ENCODE peak calls at places on chromosomes 3 and 15, in seven cellular contexts. E, R, S, Z, Q, F and C are unnamed samples.

GRCh38 chr3:13009132-13009945 is 63.9 kb downstream of the IQSEC1 start:
- DNase-seq in E (no peak), R (no peak), S (no peak), Z (no peak), Q (no peak), F (no peak), C (no peak)

GRCh38 chr3:143979813-143980212 is 8.2 kb downstream of the DIPK2A start:
- DNase-seq in E (peak; percentile 18), R (no peak), S (no peak), Z (no peak), Q (no peak), F (no peak), C (peak; percentile 57)

GRCh38 chr15:29452881-29453731 is 183.5 kb upstream of the NSMCE3 start:
- DNase-seq in E (no peak), R (no peak), S (peak; percentile 2), Z (no peak), Q (no peak), F (no peak), C (no peak)

GRCh38 chr3:37287776-37288175 is 113.4 kb upstream of the LRRFIP2 start:
- DNase-seq in E (peak; percentile 68), R (no peak), S (peak; percentile 19), Z (peak; percentile 33), Q (no peak), F (no peak), C (no peak)

GRCh38 chr3:143526016-143526540 is 322.2 kb downstream of the SLC9A9 start:
- DNase-seq in E (no peak), R (peak; percentile 81), S (peak; percentile 43), Z (peak; percentile 22), Q (no peak), F (no peak), C (peak; percentile 39)

GRCh38 chr3:11136871-11137626 is 17.2 kb upstream of the HRH1 start:
- DNase-seq in E (peak; percentile 100), R (peak; percentile 99), S (peak; percentile 99), Z (peak; percentile 100), Q (peak; percentile 100), F (no peak), C (peak; percentile 100)

GRCh38 chr3:42090973-42091731 is at the start of gene TRAK1:
- DNase-seq in E (peak; percentile 81), R (no peak), S (peak; percentile 80), Z (peak; percentile 98), Q (no peak), F (no peak), C (peak; percentile 91)

GRCh38 chr3:4358273-4358672 is 55.1 kb downstream of the SETMAR start:
- DNase-seq in E (no peak), R (no peak), S (no peak), Z (no peak), Q (no peak), F (no peak), C (no peak)

GRCh38 chr15:88976656-88977055 is 63.5 kb upstream of the MFGE8 start:
- DNase-seq in E (no peak), R (no peak), S (no peak), Z (no peak), Q (no peak), F (no peak), C (no peak)

GRCh38 chr15:60760646-60761504 is 281.9 kb upstream of the ICE2 start:
- DNase-seq in E (peak; percentile 65), R (peak; percentile 35), S (no peak), Z (peak; percentile 70), Q (no peak), F (no peak), C (peak; percentile 19)

GRCh38 chr3:112090899-112091586 is 4.9 kb downstream of the C3orf52 start:
- DNase-seq in E (no peak), R (no peak), S (no peak), Z (no peak), Q (no peak), F (no peak), C (no peak)

GRCh38 chr3:189710620-189711388 is 79.6 kb downstream of the TP63 start:
- DNase-seq in E (peak; percentile 98), R (peak; percentile 96), S (peak; percentile 96), Z (peak; percentile 98), Q (peak; percentile 97), F (no peak), C (peak; percentile 98)

GRCh38 chr3:53166781-53167291 is 5.8 kb downstream of the PRKCD start:
- DNase-seq in E (peak; percentile 46), R (peak; percentile 67), S (peak; percentile 81), Z (no peak), Q (no peak), F (no peak), C (peak; percentile 65)

GRCh38 chr3:136752046-136752326 is 192 bp downstream of the STAG1 start:
- DNase-seq in E (no peak), R (peak; percentile 29), S (no peak), Z (peak; percentile 65), Q (no peak), F (no peak), C (no peak)

GRCh38 chr15:68333775-68334470 is 56.4 kb downstream of the FEM1B start:
- DNase-seq in E (peak; percentile 46), R (no peak), S (peak; percentile 69), Z (peak; percentile 22), Q (no peak), F (no peak), C (peak; percentile 42)
- H3K4me3 ChIP-seq in E (no peak overlapping the region), R (no peak overlapping the region), S (no peak overlapping the region), Z (no peak overlapping the region), Q (no peak overlapping the region), F (no peak overlapping the region), C (no peak overlapping the region)

DNA sequence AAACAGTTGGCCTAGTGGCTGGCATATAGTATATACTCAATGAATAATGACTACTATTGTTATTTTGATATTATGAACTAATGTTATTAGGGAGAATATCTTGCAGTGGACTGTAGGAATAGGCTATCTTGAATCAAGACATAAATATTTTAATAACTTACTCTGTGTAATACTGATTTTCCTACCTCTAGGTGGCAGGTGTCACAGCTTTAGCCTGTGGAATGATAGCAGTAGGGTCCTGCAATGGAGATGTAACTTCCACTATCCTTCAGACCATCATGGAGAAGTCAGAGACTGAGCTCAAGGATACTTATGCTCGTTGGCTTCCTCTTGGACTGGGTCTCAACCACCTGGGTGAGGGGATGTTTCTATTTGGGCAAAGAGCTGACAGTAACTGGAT is 6.5 kb downstream of the PSMD2 start:
- DNase-seq in E (peak; percentile 27), R (no peak), S (peak; percentile 42), Z (peak; percentile 29), Q (no peak), F (no peak), C (peak; percentile 24)
- TF ChIP-seq CTCF in E (peak; percentile 43), R (peak; percentile 25), S (peak; percentile 34), Z (peak; percentile 54), Q (peak; percentile 41), F (no peak), C (peak; percentile 40)

DNA sequence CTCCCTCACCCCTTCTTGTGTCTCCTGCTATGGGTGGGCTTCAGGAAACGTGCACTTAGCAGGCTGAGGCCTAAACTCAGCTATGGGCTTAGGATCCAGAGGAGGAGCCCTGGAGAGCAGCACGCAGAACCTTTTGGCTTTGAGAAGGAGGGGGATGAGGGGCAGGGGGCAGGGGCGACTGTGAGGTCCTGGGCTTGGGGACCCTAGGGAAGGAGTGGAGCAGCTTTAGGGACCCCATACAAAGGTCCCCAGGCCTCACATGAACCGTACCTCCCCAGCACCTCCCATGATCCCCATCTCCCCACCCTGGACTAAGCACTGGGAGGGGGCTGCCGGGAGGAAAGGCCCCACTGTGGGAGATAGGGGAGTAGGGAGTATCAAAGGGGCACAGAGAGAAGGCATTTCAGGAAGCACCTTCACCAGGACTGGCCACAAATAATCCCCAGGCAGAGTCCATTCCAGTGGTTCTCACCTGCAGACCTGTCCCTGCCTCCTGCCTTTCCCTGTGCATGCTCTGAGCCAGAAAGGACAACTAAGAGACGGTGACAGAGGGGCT is 62.0 kb upstream of the KLF13 start:
- DNase-seq in E (no peak), R (no peak), S (no peak), Z (no peak), Q (no peak), F (no peak), C (no peak)
- H3K4me3 ChIP-seq in E (no peak overlapping the region), R (no peak overlapping the region), S (no peak overlapping the region), Z (no peak overlapping the region), Q (no peak overlapping the region), F (no peak overlapping the region), C (no peak overlapping the region)

DNA sequence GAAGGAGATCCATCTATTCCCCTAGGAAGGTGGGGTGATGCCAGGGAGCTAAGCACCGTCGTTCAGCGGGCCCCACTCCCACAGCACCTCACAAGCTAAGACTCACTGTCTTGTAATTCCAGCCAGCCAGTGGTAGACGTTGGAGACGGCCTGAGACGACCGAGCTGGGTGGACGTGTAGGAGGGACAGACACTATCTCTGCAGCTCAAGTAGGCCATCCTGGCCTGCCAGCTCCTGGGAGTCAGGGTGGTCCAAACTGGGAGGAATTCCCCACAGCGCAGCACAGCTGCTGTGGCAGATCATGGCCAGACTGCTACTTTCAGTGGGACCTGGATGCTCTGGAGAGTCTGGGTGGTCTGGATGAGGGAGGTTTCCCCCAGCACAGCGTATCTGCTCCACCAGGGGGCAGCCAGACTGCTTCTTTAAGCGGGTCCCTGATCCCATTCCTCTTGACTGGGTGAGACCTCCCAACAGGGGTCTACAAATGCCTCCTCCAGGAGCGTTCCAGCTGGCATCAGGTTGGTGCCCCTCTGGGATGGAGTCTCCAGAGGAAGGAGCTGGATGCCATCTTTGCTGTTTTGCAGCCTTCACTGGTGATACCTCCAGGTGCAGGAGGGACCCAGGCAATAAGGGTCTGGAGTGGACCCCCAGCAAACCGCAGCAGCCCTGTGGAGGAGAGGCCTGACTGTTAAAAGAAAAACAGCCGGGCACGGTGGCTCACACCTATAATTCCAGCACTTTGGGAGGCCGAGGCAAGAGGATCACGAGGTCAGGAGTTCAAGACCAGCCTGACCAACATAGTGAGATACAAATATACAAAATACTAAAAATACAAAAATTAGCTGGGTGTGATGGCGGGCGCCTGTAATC is 27.6 kb downstream of the GNB5 start:
- DNase-seq in E (no peak), R (no peak), S (no peak), Z (no peak), Q (no peak), F (no peak), C (no peak)
- TF ChIP-seq CTCF in E (peak; percentile 19), R (peak; percentile 8), S (peak; percentile 20), Z (no peak), Q (no peak), F (no peak), C (peak; percentile 16)

GRCh38 chr15:96346409-96346808 is 15.9 kb downstream of the NR2F2 start:
- DNase-seq in E (peak; percentile 34), R (no peak), S (no peak), Z (peak; percentile 19), Q (no peak), F (no peak), C (no peak)
- H3K4me3 ChIP-seq in E (peak overlapping the region; percentile 99), R (peak overlapping the region; percentile 58), S (peak overlapping the region; percentile 3), Z (peak overlapping the region; percentile 68), Q (no peak overlapping the region), F (peak overlapping the region; percentile 46), C (peak overlapping the region; percentile 67)